ENCODE peak calls at places on chromosomes 4 and X, in eight cellular contexts. W is head of caudate nucleus; T is ELR; P is GM13976; K is mucosa of gallbladder; X is WTC11; E is activated T-helper 1 cell treated with anti-CD3 and anti-CD28 coated beads, Interleukin-2, amount 50 U/mL, for 16 hours; O is cerebellar nuclear complex. G is an unnamed sample.

GRCh38 chr4:44671636-44672035 is 6.6 kb upstream of the GUF1 start:
- DNase-seq in T (no peak), O (peak), P (no peak), W (no peak), X (no peak), E (no peak), K (no peak), G (no peak)

GRCh38 chrX:137587151-137587550 is 21.2 kb downstream of the ZIC3 start:
- DNase-seq in X (no peak), T (no peak), E (no peak), O (no peak), P (no peak), K (no peak), W (no peak), G (no peak)

GRCh38 chrX:85516131-85516530 is 136.7 kb upstream of the POF1B start:
- DNase-seq in E (no peak), T (no peak), X (no peak), W (no peak), O (no peak), K (no peak), P (no peak), G (no peak)

GRCh38 chr4:119693127-119693526 is 64.5 kb upstream of the PDE5A start:
- DNase-seq in E (no peak), K (no peak), P (no peak), X (no peak), O (no peak), W (no peak), T (no peak), G (no peak)

GRCh38 chr4:13542577-13543042 is 1.7 kb downstream of the NKX3-2 start:
- DNase-seq in E (no peak), K (no peak), P (peak), W (no peak), O (no peak), T (no peak), X (no peak), G (no peak)

GRCh38 chrX:115616943-115617563 is 56.1 kb downstream of the PLS3 start:
- DNase-seq in K (no peak), P (peak), E (no peak), T (peak), X (no peak), O (no peak), W (no peak), G (no peak)

GRCh38 chrX:45598841-45599240 is 398.2 kb upstream of the DIPK2B start:
- DNase-seq in X (no peak), O (no peak), P (no peak), W (no peak), E (no peak), K (no peak), T (peak), G (no peak)

GRCh38 chrX:151985955-151986354 is 11.5 kb upstream of the GABRE start:
- DNase-seq in O (no peak), P (no peak), K (peak), W (no peak), E (no peak), X (no peak), T (peak), G (no peak)

GRCh38 chrX:105752334-105752733 is 70.0 kb upstream of the NRK start:
- DNase-seq in K (no peak), T (no peak), O (no peak), E (no peak), P (no peak), X (no peak), W (no peak), G (no peak)

GRCh38 chr4:144376905-144377304 is 236.4 kb upstream of the GYPA start:
- DNase-seq in W (no peak), T (no peak), E (no peak), X (no peak), P (no peak), O (no peak), K (no peak), G (no peak)

GRCh38 chr4:4640692-4641091 is 98.8 kb upstream of the STX18 start:
- DNase-seq in W (no peak), X (peak), P (no peak), T (no peak), K (no peak), O (no peak), E (no peak), G (no peak)

GRCh38 chr4:109046549-109047171 is 255.8 kb downstream of the COL25A1 start:
- DNase-seq in T (peak), K (no peak), P (no peak), X (no peak), E (no peak), O (no peak), W (no peak), G (no peak)

GRCh38 chr4:67558493-67558892 is at the start of gene STAP1:
- DNase-seq in P (no peak), T (no peak), K (no peak), E (no peak), X (no peak), W (no peak), O (no peak), G (no peak)

GRCh38 chr4:140637836-140638235 is 69.1 kb upstream of the UCP1 start:
- DNase-seq in E (no peak), O (no peak), K (no peak), T (peak), X (peak), W (no peak), P (peak), G (no peak)